ENCODE peak calls at places on chromosomes 11 and 22, in eight cellular contexts. One of them, this sample, is unnamed.
A peak's percentile ranks its signal among the peaks of the same experiment; 100 is the strongest.

GRCh38 chr11:128598755-128599154 is 11.4 kb upstream of the ETS1 start:
- DNase-seq in AG04450: no peak
- DNase-seq in AG10803: no peak
- DNase-seq in natural killer cell: no peak
- DNase-seq in endodermal cell: no peak
- DNase-seq in breast epithelium: no peak
- DNase-seq in AG04449: no peak
- DNase-seq in B cell: no peak
- DNase-seq in this sample: no peak

GRCh38 chr11:73393011-73393380 is 16.8 kb downstream of the RELT start:
- DNase-seq in AG04450: no peak
- DNase-seq in AG10803: no peak
- DNase-seq in natural killer cell: no peak
- DNase-seq in endodermal cell: no peak
- DNase-seq in breast epithelium: no peak
- DNase-seq in AG04449: no peak
- DNase-seq in B cell: no peak
- DNase-seq in this sample: no peak

GRCh38 chr11:58905141-58905715 is 34.1 kb upstream of the GLYATL1 start:
- DNase-seq in AG04450: no peak
- DNase-seq in AG10803: peak; percentile 59
- DNase-seq in natural killer cell: no peak
- DNase-seq in endodermal cell: peak; percentile 87
- DNase-seq in breast epithelium: no peak
- DNase-seq in AG04449: no peak
- DNase-seq in B cell: no peak
- DNase-seq in this sample: peak; percentile 74

GRCh38 chr11:101686514-101686913 is 102.7 kb upstream of the TRPC6 start:
- DNase-seq in AG04450: no peak
- DNase-seq in AG10803: peak; percentile 22
- DNase-seq in natural killer cell: no peak
- DNase-seq in endodermal cell: no peak
- DNase-seq in breast epithelium: no peak
- DNase-seq in AG04449: no peak
- DNase-seq in B cell: no peak
- DNase-seq in this sample: no peak

GRCh38 chr11:77244277-77245014 is 57.0 kb downstream of the GDPD4 start:
- DNase-seq in AG04450: no peak
- DNase-seq in AG10803: peak; percentile 92
- DNase-seq in natural killer cell: no peak
- DNase-seq in endodermal cell: no peak
- DNase-seq in breast epithelium: no peak
- DNase-seq in AG04449: peak; percentile 56
- DNase-seq in B cell: no peak
- DNase-seq in this sample: no peak

GRCh38 chr11:6420677-6421076 is 1.8 kb upstream of the APBB1 start:
- DNase-seq in AG04450: no peak
- DNase-seq in AG10803: no peak
- DNase-seq in natural killer cell: no peak
- DNase-seq in endodermal cell: no peak
- DNase-seq in breast epithelium: no peak
- DNase-seq in AG04449: no peak
- DNase-seq in B cell: no peak
- DNase-seq in this sample: no peak

GRCh38 chr11:44301856-44302231 is 8.1 kb downstream of the ALX4 start:
- DNase-seq in AG04450: no peak
- DNase-seq in AG10803: peak; percentile 56
- DNase-seq in natural killer cell: no peak
- DNase-seq in endodermal cell: no peak
- DNase-seq in breast epithelium: no peak
- DNase-seq in AG04449: no peak
- DNase-seq in B cell: no peak
- DNase-seq in this sample: no peak

GRCh38 chr11:64298966-64299846 is 952 bp upstream of the CATSPERZ start:
- DNase-seq in AG04450: no peak
- DNase-seq in AG10803: peak; percentile 25
- DNase-seq in natural killer cell: no peak
- DNase-seq in endodermal cell: no peak
- DNase-seq in breast epithelium: peak; percentile 67
- DNase-seq in AG04449: no peak
- DNase-seq in B cell: no peak
- DNase-seq in this sample: no peak

GRCh38 chr22:26681395-26681821 is 24.0 kb downstream of the MIAT start:
- DNase-seq in AG04450: peak; percentile 26
- DNase-seq in AG10803: peak; percentile 86
- DNase-seq in natural killer cell: no peak
- DNase-seq in endodermal cell: peak; percentile 90
- DNase-seq in breast epithelium: no peak
- DNase-seq in AG04449: no peak
- DNase-seq in B cell: no peak
- DNase-seq in this sample: no peak

GRCh38 chr22:26680485-26680884 is 23.1 kb downstream of the MIAT start:
- DNase-seq in AG04450: no peak
- DNase-seq in AG10803: no peak
- DNase-seq in natural killer cell: no peak
- DNase-seq in endodermal cell: no peak
- DNase-seq in breast epithelium: no peak
- DNase-seq in AG04449: no peak
- DNase-seq in B cell: no peak
- DNase-seq in this sample: no peak

GRCh38 chr22:26675687-26676273 is 18.4 kb downstream of the MIAT start:
- DNase-seq in AG04450: no peak
- DNase-seq in AG10803: no peak
- DNase-seq in natural killer cell: no peak
- DNase-seq in endodermal cell: no peak
- DNase-seq in breast epithelium: no peak
- DNase-seq in AG04449: no peak
- DNase-seq in B cell: no peak
- DNase-seq in this sample: no peak

GRCh38 chr22:26677217-26677616 is 19.8 kb downstream of the MIAT start:
- DNase-seq in AG04450: no peak
- DNase-seq in AG10803: no peak
- DNase-seq in natural killer cell: no peak
- DNase-seq in endodermal cell: no peak
- DNase-seq in breast epithelium: no peak
- DNase-seq in AG04449: no peak
- DNase-seq in B cell: no peak
- DNase-seq in this sample: no peak

GRCh38 chr22:26679003-26679629 is 21.7 kb downstream of the MIAT start:
- DNase-seq in AG04450: peak; percentile 46
- DNase-seq in AG10803: peak; percentile 71
- DNase-seq in natural killer cell: peak; percentile 62
- DNase-seq in endodermal cell: peak; percentile 96
- DNase-seq in breast epithelium: peak; percentile 75
- DNase-seq in AG04449: no peak
- DNase-seq in B cell: peak; percentile 71
- DNase-seq in this sample: peak; percentile 81
- TF ChIP-seq CTCF in AG04450: peak; percentile 96
- TF ChIP-seq CTCF in AG10803: peak; percentile 97
- TF ChIP-seq CTCF in natural killer cell: peak; percentile 95
- TF ChIP-seq CTCF in endodermal cell: peak; percentile 96
- TF ChIP-seq CTCF in breast epithelium: peak; percentile 73
- TF ChIP-seq CTCF in AG04449: peak; percentile 87
- TF ChIP-seq CTCF in B cell: peak; percentile 90
- TF ChIP-seq CTCF in this sample: peak; percentile 96

GRCh38 chr11:47848636-47849155 is 546 bp upstream of the NUP160 start:
- DNase-seq in AG04450: no peak
- DNase-seq in AG10803: no peak
- DNase-seq in natural killer cell: no peak
- DNase-seq in endodermal cell: no peak
- DNase-seq in breast epithelium: no peak
- DNase-seq in AG04449: no peak
- DNase-seq in B cell: no peak
- DNase-seq in this sample: no peak
- TF ChIP-seq CTCF in AG04450: no peak
- TF ChIP-seq CTCF in AG10803: no peak
- TF ChIP-seq CTCF in natural killer cell: no peak
- TF ChIP-seq CTCF in endodermal cell: no peak
- TF ChIP-seq CTCF in breast epithelium: peak; percentile 25
- TF ChIP-seq CTCF in AG04449: no peak
- TF ChIP-seq CTCF in B cell: no peak
- TF ChIP-seq CTCF in this sample: peak; percentile 38

DNA sequence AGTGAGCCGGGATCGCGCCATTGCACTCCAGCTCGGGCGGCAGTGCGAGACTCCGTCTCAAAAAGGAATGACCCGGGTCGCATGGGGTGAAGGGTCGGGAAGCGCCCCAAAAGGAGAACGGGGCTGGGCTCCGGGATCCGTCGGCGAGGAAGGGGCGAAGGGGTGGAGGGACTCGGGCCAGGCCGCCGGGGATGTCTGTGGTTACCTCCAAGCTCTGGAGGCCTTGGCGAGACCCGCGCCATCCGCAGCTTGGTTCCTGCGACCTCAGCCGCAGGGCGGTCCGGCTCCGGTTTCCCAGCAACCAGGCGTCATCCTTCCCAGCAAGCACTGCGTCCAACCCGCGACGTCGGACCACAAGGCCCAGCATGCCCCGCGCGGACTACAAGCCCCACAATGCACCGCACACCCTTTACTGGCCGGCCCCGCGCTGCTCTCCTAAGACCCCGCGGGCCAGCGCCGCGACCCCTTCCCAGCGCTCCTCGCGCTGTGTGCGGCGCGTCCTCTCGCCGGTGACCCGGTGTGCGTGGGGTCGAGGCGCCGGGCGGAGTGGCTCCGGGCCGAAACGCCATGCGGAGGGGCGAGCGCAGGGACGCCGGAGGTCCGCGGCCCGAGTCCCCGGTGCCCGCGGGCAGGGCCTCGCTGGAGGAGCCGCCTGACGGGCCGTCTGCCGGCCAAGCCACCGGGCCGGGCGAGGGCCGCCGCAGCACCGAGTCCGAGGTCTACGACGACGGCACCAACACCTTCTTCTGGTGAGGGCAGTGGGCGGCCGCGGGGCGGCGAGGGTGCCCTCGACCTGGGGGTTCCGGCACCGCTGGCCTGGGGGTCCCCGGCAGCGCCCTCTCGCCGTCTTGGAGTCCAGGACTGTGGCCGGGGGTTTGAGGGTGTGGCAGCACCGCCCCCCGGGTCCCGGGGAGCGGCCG is at the start of gene PTDSS2:
- DNase-seq in AG04450: peak; percentile 86
- DNase-seq in AG10803: peak; percentile 94
- DNase-seq in natural killer cell: peak; percentile 94
- DNase-seq in endodermal cell: peak; percentile 99
- DNase-seq in breast epithelium: peak; percentile 96
- DNase-seq in AG04449: peak; percentile 64
- DNase-seq in B cell: peak; percentile 95
- DNase-seq in this sample: peak; percentile 96
- TF ChIP-seq CTCF in AG04450: no peak
- TF ChIP-seq CTCF in AG10803: no peak
- TF ChIP-seq CTCF in natural killer cell: no peak
- TF ChIP-seq CTCF in endodermal cell: no peak
- TF ChIP-seq CTCF in breast epithelium: no peak
- TF ChIP-seq CTCF in AG04449: no peak
- TF ChIP-seq CTCF in B cell: no peak
- TF ChIP-seq CTCF in this sample: no peak

GRCh38 chr22:24937114-24937513 is 9.4 kb downstream of the LHFPL7 start:
- DNase-seq in AG04450: no peak
- DNase-seq in AG10803: no peak
- DNase-seq in natural killer cell: no peak
- DNase-seq in endodermal cell: peak; percentile 72
- DNase-seq in breast epithelium: no peak
- DNase-seq in AG04449: no peak
- DNase-seq in B cell: no peak
- DNase-seq in this sample: no peak
- TF ChIP-seq CTCF in AG04450: no peak
- TF ChIP-seq CTCF in AG10803: peak; percentile 29
- TF ChIP-seq CTCF in natural killer cell: no peak
- TF ChIP-seq CTCF in endodermal cell: peak; percentile 72
- TF ChIP-seq CTCF in breast epithelium: no peak
- TF ChIP-seq CTCF in AG04449: no peak
- TF ChIP-seq CTCF in B cell: no peak
- TF ChIP-seq CTCF in this sample: peak; percentile 57

GRCh38 chr22:47967841-47968240 is 1205.4 kb downstream of the TBC1D22A start:
- DNase-seq in AG04450: no peak
- DNase-seq in AG10803: no peak
- DNase-seq in natural killer cell: no peak
- DNase-seq in endodermal cell: no peak
- DNase-seq in breast epithelium: no peak
- DNase-seq in AG04449: no peak
- DNase-seq in B cell: no peak
- DNase-seq in this sample: peak; percentile 8
- TF ChIP-seq CTCF in AG04450: no peak
- TF ChIP-seq CTCF in AG10803: no peak
- TF ChIP-seq CTCF in natural killer cell: no peak
- TF ChIP-seq CTCF in endodermal cell: no peak
- TF ChIP-seq CTCF in breast epithelium: no peak
- TF ChIP-seq CTCF in AG04449: no peak
- TF ChIP-seq CTCF in B cell: no peak
- TF ChIP-seq CTCF in this sample: no peak

This sample was measured in type B pancreatic cell.